ENCODE peak calls at places on chromosomes 4 and X, in six cellular contexts. O is dorsolateral prefrontal cortex, X is transverse colon, L is GM12878, Z is HCT116, E is astrocyte of the cerebellum. D is an unnamed sample.

GRCh38 chr4:123699823-123700822 is 303.5 kb downstream of the SPRY1 start:
- DNase-seq in X (no peak), E (peak), O (no peak), L (no peak), Z (no peak), D (peak)

GRCh38 chrX:18949902-18950301 is 34.0 kb downstream of the PHKA2 start:
- DNase-seq in X (no peak), E (no peak), Z (no peak), L (no peak), O (no peak), D (no peak)

GRCh38 chrX:79146552-79147390 is 2.3 kb downstream of the GPR174 start:
- DNase-seq in E (no peak), X (no peak), O (no peak), Z (no peak), L (peak), D (no peak)

GRCh38 chrX:120768681-120769080 is 107.0 kb downstream of the CT47B1 start:
- DNase-seq in Z (no peak), X (no peak), O (no peak), L (no peak), E (no peak), D (no peak)

GRCh38 chr4:110129544-110129943 is 68.9 kb downstream of the ELOVL6 start:
- DNase-seq in Z (no peak), L (no peak), E (no peak), X (no peak), O (no peak), D (no peak)

GRCh38 chr4:768995-769394 is 56.9 kb downstream of the CPLX1 start:
- DNase-seq in Z (no peak), O (no peak), X (no peak), L (no peak), E (no peak), D (no peak)

GRCh38 chr4:135552131-135552530 is 1350.5 kb upstream of the PABPC4L start:
- DNase-seq in X (no peak), O (no peak), E (no peak), L (no peak), Z (no peak), D (no peak)

GRCh38 chrX:38151426-38151825 is 69.2 kb downstream of the SRPX start:
- DNase-seq in O (no peak), E (peak), Z (no peak), L (no peak), X (no peak), D (no peak)

GRCh38 chr4:122700178-122700725 is 32.3 kb upstream of the BBS12 start:
- DNase-seq in Z (peak), X (peak), L (no peak), E (no peak), O (no peak), D (no peak)

GRCh38 chr4:7824218-7824617 is 115.4 kb downstream of the AFAP1 start:
- DNase-seq in E (peak), Z (no peak), L (no peak), O (no peak), X (no peak), D (no peak)

GRCh38 chrX:153434801-153435200 is 11.1 kb downstream of the TREX2 start:
- DNase-seq in L (no peak), X (no peak), Z (no peak), O (no peak), E (no peak), D (no peak)

GRCh38 chr4:8580321-8581093 is at the start of gene GPR78:
- DNase-seq in L (no peak), O (no peak), E (no peak), X (peak), Z (no peak), D (peak)

GRCh38 chrX:115892787-115893671 is 277.5 kb upstream of the AGTR2 start:
- DNase-seq in X (peak), O (peak), Z (peak), E (no peak), L (peak), D (no peak)

GRCh38 chrX:46572295-46572936 is 1.1 kb upstream of the CHST7 start:
- DNase-seq in E (no peak), X (no peak), L (peak), O (no peak), Z (no peak), D (no peak)

GRCh38 chr4:38449506-38450174 is 214.4 kb upstream of the KLF3 start:
- DNase-seq in L (no peak), Z (no peak), O (no peak), E (no peak), X (no peak), D (no peak)

GRCh38 chr4:2799971-2800690 is 7.2 kb downstream of the SH3BP2 start:
- DNase-seq in L (no peak), X (peak), Z (no peak), O (no peak), E (no peak), D (no peak)

GRCh38 chr4:146224331-146224966 is 10.1 kb downstream of the REELD1 start:
- DNase-seq in O (no peak), L (no peak), E (no peak), X (no peak), Z (no peak), D (no peak)

GRCh38 chrX:122475306-122475705 is 708.8 kb upstream of the GRIA3 start:
- DNase-seq in X (no peak), O (no peak), L (no peak), Z (no peak), E (no peak), D (no peak)

DNA sequence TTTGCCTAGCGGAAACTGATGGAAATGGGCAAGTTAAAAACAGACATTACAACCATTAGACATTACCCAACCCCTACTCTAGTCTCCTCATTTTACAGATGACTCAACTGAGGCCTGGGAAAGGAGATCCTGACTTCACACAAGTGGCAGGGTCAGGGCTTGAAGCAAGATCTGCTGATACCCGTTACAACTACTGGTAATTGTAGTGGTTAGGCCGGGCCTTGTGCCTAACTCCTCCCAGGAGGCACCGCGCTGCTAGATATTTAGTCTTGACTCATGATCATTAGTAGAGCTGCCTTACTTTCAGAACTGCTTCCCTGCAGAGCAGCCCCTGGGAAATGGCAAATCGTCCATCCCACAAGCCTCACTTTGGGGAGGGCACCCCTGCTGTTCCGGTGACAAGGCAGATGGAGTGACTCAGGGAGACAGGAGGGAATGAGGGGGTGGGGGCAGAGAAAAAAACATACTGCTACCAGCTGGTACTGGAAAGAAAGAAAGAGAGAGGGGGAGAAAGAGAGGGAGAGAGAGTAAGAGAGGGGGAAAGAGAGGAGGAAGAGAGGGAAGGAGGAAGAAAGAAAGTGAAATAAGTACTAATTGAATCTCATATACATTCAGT is 12.2 kb downstream of the ARHGEF6 start:
- DNase-seq in E (peak), Z (peak), O (no peak), L (no peak), X (peak), D (peak)
- H3K4me3 ChIP-seq in E (no peak), Z (no peak), O (no peak), L (peak), X (no peak), D (no peak)

GRCh38 chrX:8849462-8849861 is 48.3 kb upstream of the FAM9A start:
- DNase-seq in Z (no peak), E (no peak), X (no peak), L (no peak), O (no peak), D (no peak)

GRCh38 chrX:8846271-8846670 is 45.1 kb upstream of the FAM9A start:
- DNase-seq in Z (no peak), X (no peak), E (no peak), O (no peak), L (no peak), D (peak)

GRCh38 chrX:8851487-8851886 is 50.3 kb upstream of the FAM9A start:
- DNase-seq in E (no peak), Z (no peak), X (no peak), O (no peak), L (no peak), D (no peak)

GRCh38 chrX:8848921-8849320 is 47.7 kb upstream of the FAM9A start:
- DNase-seq in Z (no peak), X (no peak), O (no peak), E (no peak), L (no peak), D (no peak)

GRCh38 chrX:8849945-8850344 is 48.8 kb upstream of the FAM9A start:
- DNase-seq in X (no peak), L (no peak), E (no peak), Z (no peak), O (no peak), D (no peak)
- TF ChIP-seq CTCF in X (no peak), L (no peak), E (no peak), Z (no peak), O (no peak), D (peak)

GRCh38 chr4:76585897-76586360 is 150.9 kb downstream of the SHROOM3 start:
- DNase-seq in L (no peak), E (no peak), O (no peak), Z (peak), X (peak), D (no peak)

GRCh38 chr4:76582817-76583087 is 147.7 kb downstream of the SHROOM3 start:
- DNase-seq in O (no peak), L (no peak), E (no peak), X (no peak), Z (no peak), D (no peak)

GRCh38 chr4:76588268-76588667 is 153.2 kb downstream of the SHROOM3 start:
- DNase-seq in L (no peak), O (no peak), Z (no peak), X (no peak), E (no peak), D (no peak)

GRCh38 chr4:76584235-76585152 is 149.5 kb downstream of the SHROOM3 start:
- DNase-seq in L (no peak), Z (no peak), E (no peak), O (no peak), X (no peak), D (no peak)

GRCh38 chr4:76585270-76585669 is 150.2 kb downstream of the SHROOM3 start:
- DNase-seq in L (no peak), E (peak), X (no peak), Z (no peak), O (no peak), D (peak)
- H3K4me3 ChIP-seq in L (no peak), E (no peak), X (peak), Z (no peak), O (no peak), D (peak)

GRCh38 chr4:79044260-79044659 is 105.0 kb upstream of the PAQR3 start:
- DNase-seq in X (no peak), O (no peak), Z (no peak), E (no peak), L (no peak), D (peak)

GRCh38 chr4:79046191-79046590 is 107.0 kb upstream of the PAQR3 start:
- DNase-seq in Z (no peak), E (no peak), L (no peak), X (no peak), O (no peak), D (no peak)

DNA sequence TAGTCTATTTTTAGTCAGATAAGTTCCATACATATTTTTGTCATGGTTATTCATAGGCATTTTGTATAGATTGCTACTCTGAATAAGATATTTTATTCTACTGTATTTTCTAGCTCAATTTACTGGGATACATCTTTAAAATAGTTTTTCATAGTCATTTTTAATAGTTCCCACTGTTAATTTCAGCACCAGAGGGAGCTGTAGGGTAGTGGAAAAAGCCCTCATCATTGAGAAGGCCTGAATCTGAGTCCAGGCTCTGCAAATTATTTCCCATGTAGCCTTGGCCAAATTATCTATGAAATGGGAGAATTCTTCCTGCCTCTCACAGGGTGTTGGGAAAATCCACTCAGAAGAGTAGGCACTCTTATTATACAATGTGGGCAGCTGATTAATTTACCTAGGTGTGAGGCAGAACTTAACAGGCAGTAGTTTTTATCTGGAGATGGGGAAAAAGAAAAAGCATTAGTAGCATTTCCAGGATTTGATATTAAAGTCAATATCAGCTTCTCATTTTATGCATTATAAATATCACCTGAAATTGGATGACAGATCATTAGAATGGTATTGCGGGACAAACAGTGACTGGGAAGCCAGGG is 102.9 kb upstream of the PAQR3 start:
- DNase-seq in Z (peak), O (no peak), L (no peak), E (peak), X (no peak), D (no peak)
- TF ChIP-seq CTCF in Z (peak), O (peak), L (peak), E (peak), X (peak), D (peak)

GRCh38 chrX:2629316-2630168 is 61.6 kb upstream of the CD99 start:
- DNase-seq in Z (no peak), O (no peak), E (no peak), L (no peak), X (no peak), D (no peak)
- H3K4me3 ChIP-seq in Z (no peak), O (no peak), E (no peak), L (no peak), X (no peak), D (no peak)

GRCh38 chrX:39703307-39703706 is 394.5 kb downstream of the BCOR start:
- DNase-seq in L (no peak), X (no peak), Z (no peak), E (no peak), O (no peak), D (no peak)

GRCh38 chrX:39704590-39704989 is 393.2 kb downstream of the BCOR start:
- DNase-seq in L (no peak), E (no peak), O (no peak), X (no peak), Z (no peak), D (no peak)

GRCh38 chrX:39709364-39709763 is 388.4 kb downstream of the BCOR start:
- DNase-seq in E (no peak), Z (no peak), L (no peak), X (no peak), O (no peak), D (no peak)

GRCh38 chrX:39705299-39705698 is 392.5 kb downstream of the BCOR start:
- DNase-seq in O (no peak), L (no peak), E (peak), X (peak), Z (peak), D (peak)
- TF ChIP-seq CTCF in O (no peak), L (no peak), E (peak), X (peak), Z (no peak), D (peak)

DNA sequence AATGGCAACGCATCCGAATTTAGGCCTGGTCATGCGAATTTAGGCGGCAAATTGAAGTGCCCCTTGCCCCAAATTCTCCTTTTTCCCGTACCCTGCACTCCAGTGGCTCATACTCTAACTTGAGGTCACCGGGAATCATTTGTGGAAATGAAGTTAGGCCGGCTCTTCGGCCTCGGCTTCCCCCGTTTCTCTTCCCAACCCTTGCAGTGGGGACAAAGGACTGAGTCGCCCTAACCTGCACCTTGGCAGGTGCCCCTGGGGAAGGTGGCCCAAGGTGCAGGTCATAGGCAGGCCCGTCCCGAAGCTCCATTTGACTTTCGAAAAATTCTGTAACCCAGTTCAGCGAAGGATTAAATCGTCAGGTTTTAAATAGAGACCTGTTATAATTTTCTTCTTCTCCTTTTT is 811 bp downstream of the SRD5A3 start:
- DNase-seq in L (peak), O (no peak), Z (no peak), X (peak), E (no peak), D (no peak)
- H3K4me3 ChIP-seq in L (peak), O (peak), Z (peak), X (peak), E (peak), D (peak)

D was measured in retinal pigment epithelial cell.